ENCODE peak calls at places on chromosome 22, in six cellular contexts. One of them, this sample, is unnamed.

GRCh38 chr22:50674606-50675552 is 2.3 kb downstream of the SHANK3 start:
- DNase-seq in ovary: no peak
- DNase-seq in endothelial cell of umbilical vein: no peak
- DNase-seq in breast epithelium: peak
- DNase-seq in GM12891: no peak
- DNase-seq in A549: no peak
- DNase-seq in this sample: no peak

GRCh38 chr22:26658161-26658560 is 773 bp downstream of the MIAT start:
- DNase-seq in ovary: no peak
- DNase-seq in endothelial cell of umbilical vein: no peak
- DNase-seq in breast epithelium: no peak
- DNase-seq in GM12891: no peak
- DNase-seq in A549: no peak
- DNase-seq in this sample: peak

GRCh38 chr22:48433647-48434046 is 1394.0 kb downstream of the BRD1 start:
- DNase-seq in ovary: no peak
- DNase-seq in endothelial cell of umbilical vein: no peak
- DNase-seq in breast epithelium: peak
- DNase-seq in GM12891: no peak
- DNase-seq in A549: no peak
- DNase-seq in this sample: no peak

GRCh38 chr22:21762712-21763581 is 27.4 kb upstream of the YPEL1 start:
- DNase-seq in ovary: no peak
- DNase-seq in endothelial cell of umbilical vein: no peak
- DNase-seq in breast epithelium: no peak
- DNase-seq in GM12891: no peak
- DNase-seq in A549: no peak
- DNase-seq in this sample: no peak

GRCh38 chr22:49052023-49052538 is 775.6 kb downstream of the BRD1 start:
- DNase-seq in ovary: no peak
- DNase-seq in endothelial cell of umbilical vein: no peak
- DNase-seq in breast epithelium: no peak
- DNase-seq in GM12891: no peak
- DNase-seq in A549: no peak
- DNase-seq in this sample: no peak

GRCh38 chr22:23767673-23768548 is at the start of gene CHCHD10:
- DNase-seq in ovary: peak
- DNase-seq in endothelial cell of umbilical vein: peak
- DNase-seq in breast epithelium: peak
- DNase-seq in GM12891: peak
- DNase-seq in A549: peak
- DNase-seq in this sample: peak

GRCh38 chr22:28905433-28905832 is 22.1 kb downstream of the ZNRF3 start:
- DNase-seq in ovary: no peak
- DNase-seq in endothelial cell of umbilical vein: no peak
- DNase-seq in breast epithelium: no peak
- DNase-seq in GM12891: no peak
- DNase-seq in A549: no peak
- DNase-seq in this sample: no peak

GRCh38 chr22:24060375-24060788 is 49.3 kb downstream of the CABIN1 start:
- DNase-seq in ovary: peak
- DNase-seq in endothelial cell of umbilical vein: peak
- DNase-seq in breast epithelium: no peak
- DNase-seq in GM12891: no peak
- DNase-seq in A549: no peak
- DNase-seq in this sample: no peak

GRCh38 chr22:40819741-40820140 is 595 bp upstream of the SLC25A17 start:
- DNase-seq in ovary: no peak
- DNase-seq in endothelial cell of umbilical vein: no peak
- DNase-seq in breast epithelium: no peak
- DNase-seq in GM12891: no peak
- DNase-seq in A549: no peak
- DNase-seq in this sample: peak

GRCh38 chr22:50506611-50507420 is 686 bp downstream of the LMF2 start:
- DNase-seq in ovary: no peak
- DNase-seq in endothelial cell of umbilical vein: no peak
- DNase-seq in breast epithelium: no peak
- DNase-seq in GM12891: no peak
- DNase-seq in A549: no peak
- DNase-seq in this sample: peak

GRCh38 chr22:32079110-32080089 is 36.3 kb downstream of the SLC5A1 start:
- DNase-seq in ovary: no peak
- DNase-seq in endothelial cell of umbilical vein: peak
- DNase-seq in breast epithelium: no peak
- DNase-seq in GM12891: no peak
- DNase-seq in A549: peak
- DNase-seq in this sample: no peak

GRCh38 chr22:26565889-26566288 is 24.0 kb downstream of the TPST2 start:
- DNase-seq in ovary: no peak
- DNase-seq in endothelial cell of umbilical vein: no peak
- DNase-seq in breast epithelium: no peak
- DNase-seq in GM12891: no peak
- DNase-seq in A549: no peak
- DNase-seq in this sample: no peak

GRCh38 chr22:24434472-24435322 is 7.3 kb downstream of the ADORA2A start:
- DNase-seq in ovary: no peak
- DNase-seq in endothelial cell of umbilical vein: no peak
- DNase-seq in breast epithelium: no peak
- DNase-seq in GM12891: peak
- DNase-seq in A549: no peak
- DNase-seq in this sample: peak

GRCh38 chr22:21666786-21667185 is 974 bp downstream of the PPIL2 start:
- DNase-seq in ovary: no peak
- DNase-seq in endothelial cell of umbilical vein: no peak
- DNase-seq in breast epithelium: no peak
- DNase-seq in GM12891: no peak
- DNase-seq in A549: no peak
- DNase-seq in this sample: no peak

GRCh38 chr22:30421695-30422480 is 3.7 kb upstream of the MTFP1 start:
- DNase-seq in ovary: no peak
- DNase-seq in endothelial cell of umbilical vein: peak
- DNase-seq in breast epithelium: no peak
- DNase-seq in GM12891: no peak
- DNase-seq in A549: no peak
- DNase-seq in this sample: peak

GRCh38 chr22:31952459-31952858 is 8.1 kb downstream of the YWHAH start:
- DNase-seq in ovary: no peak
- DNase-seq in endothelial cell of umbilical vein: peak
- DNase-seq in breast epithelium: no peak
- DNase-seq in GM12891: no peak
- DNase-seq in A549: peak
- DNase-seq in this sample: peak

GRCh38 chr22:44147821-44148574 is 32.7 kb upstream of the PARVG start:
- DNase-seq in ovary: no peak
- DNase-seq in endothelial cell of umbilical vein: no peak
- DNase-seq in breast epithelium: no peak
- DNase-seq in GM12891: no peak
- DNase-seq in A549: no peak
- DNase-seq in this sample: no peak

GRCh38 chr22:44154431-44154942 is 26.2 kb upstream of the PARVG start:
- DNase-seq in ovary: no peak
- DNase-seq in endothelial cell of umbilical vein: no peak
- DNase-seq in breast epithelium: no peak
- DNase-seq in GM12891: no peak
- DNase-seq in A549: no peak
- DNase-seq in this sample: no peak

GRCh38 chr22:44153705-44154104 is 27.0 kb upstream of the PARVG start:
- DNase-seq in ovary: no peak
- DNase-seq in endothelial cell of umbilical vein: no peak
- DNase-seq in breast epithelium: no peak
- DNase-seq in GM12891: no peak
- DNase-seq in A549: no peak
- DNase-seq in this sample: no peak

GRCh38 chr22:44155115-44155514 is 25.6 kb upstream of the PARVG start:
- DNase-seq in ovary: no peak
- DNase-seq in endothelial cell of umbilical vein: no peak
- DNase-seq in breast epithelium: no peak
- DNase-seq in GM12891: no peak
- DNase-seq in A549: no peak
- DNase-seq in this sample: no peak

GRCh38 chr22:44151661-44152060 is 29.1 kb upstream of the PARVG start:
- DNase-seq in ovary: peak
- DNase-seq in endothelial cell of umbilical vein: no peak
- DNase-seq in breast epithelium: no peak
- DNase-seq in GM12891: no peak
- DNase-seq in A549: no peak
- DNase-seq in this sample: no peak
- TF ChIP-seq POLR2A in ovary: no peak
- TF ChIP-seq POLR2A in endothelial cell of umbilical vein: no peak
- TF ChIP-seq POLR2A in breast epithelium: no peak
- TF ChIP-seq POLR2A in GM12891: no peak
- TF ChIP-seq POLR2A in A549: no peak
- TF ChIP-seq POLR2A in this sample: no peak

DNA sequence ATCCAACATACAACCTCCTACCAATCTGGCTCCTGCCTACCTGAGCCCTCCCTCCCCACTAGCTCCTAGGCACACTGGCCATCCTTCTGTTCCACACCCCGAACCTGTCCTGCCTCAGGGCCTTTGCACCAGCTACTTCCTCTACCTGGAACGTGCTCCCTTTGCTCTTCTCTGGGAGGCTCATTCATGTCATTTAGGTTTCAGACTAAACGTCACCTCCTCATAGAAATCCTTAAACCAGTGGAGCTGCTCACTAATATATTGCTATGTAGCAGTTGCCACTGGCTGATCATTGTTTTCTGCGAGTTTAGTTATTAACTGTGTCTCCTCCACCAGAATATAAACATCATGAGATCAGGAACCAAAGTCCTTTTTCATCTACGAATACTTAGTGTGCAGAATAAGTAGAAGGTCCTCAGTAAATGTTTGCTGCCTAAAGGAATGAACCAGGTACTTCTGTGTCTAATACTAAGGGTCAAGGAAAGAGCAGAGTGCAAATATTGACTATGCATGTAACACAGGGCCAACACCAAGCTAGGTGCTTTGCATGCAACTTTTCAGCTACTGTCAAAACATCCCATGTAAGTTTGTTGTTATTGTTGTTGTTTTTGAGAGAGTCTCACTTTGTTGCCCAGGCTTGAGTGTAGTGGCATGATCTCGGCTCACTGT is 277.6 kb upstream of the SYN3 start:
- DNase-seq in ovary: no peak
- DNase-seq in endothelial cell of umbilical vein: no peak
- DNase-seq in breast epithelium: no peak
- DNase-seq in GM12891: no peak
- DNase-seq in A549: no peak
- DNase-seq in this sample: no peak
- TF ChIP-seq POLR2A in ovary: no peak
- TF ChIP-seq POLR2A in endothelial cell of umbilical vein: no peak
- TF ChIP-seq POLR2A in breast epithelium: no peak
- TF ChIP-seq POLR2A in GM12891: no peak
- TF ChIP-seq POLR2A in A549: no peak
- TF ChIP-seq POLR2A in this sample: no peak

DNA sequence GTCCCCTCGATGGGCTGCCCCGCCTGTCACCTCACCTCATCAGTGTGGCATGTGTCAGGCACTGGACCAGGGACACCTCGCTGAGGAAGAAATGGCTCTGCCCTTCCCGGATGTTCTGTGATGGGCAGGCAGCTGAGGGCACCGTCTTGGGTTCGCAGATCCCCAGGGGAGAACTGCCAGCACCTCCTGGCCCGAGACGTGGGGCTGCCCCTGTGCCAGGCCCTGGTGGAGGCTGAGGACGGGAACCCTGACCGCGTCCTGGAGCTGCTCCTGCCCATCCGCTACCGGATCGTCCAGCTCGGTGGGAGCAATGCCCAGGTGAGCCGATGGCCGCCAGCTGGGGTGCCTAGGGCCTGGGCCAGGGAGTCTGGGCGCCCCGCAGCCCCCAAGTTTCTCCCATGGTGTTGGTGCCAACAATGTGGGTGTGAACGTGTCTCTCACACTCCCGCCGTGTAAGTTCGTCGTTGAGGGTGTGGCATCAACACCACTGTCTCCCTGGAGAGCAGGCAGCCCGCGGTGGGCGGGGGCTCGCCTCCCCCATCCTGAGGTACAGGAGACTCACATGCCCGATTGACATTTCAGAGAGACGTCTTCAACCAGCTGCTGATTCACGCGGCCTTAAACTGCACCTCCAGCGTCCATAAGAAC is 7.3 kb upstream of the GTSE1 start:
- DNase-seq in ovary: no peak
- DNase-seq in endothelial cell of umbilical vein: no peak
- DNase-seq in breast epithelium: no peak
- DNase-seq in GM12891: no peak
- DNase-seq in A549: no peak
- DNase-seq in this sample: no peak
- TF ChIP-seq POLR2A in ovary: no peak
- TF ChIP-seq POLR2A in endothelial cell of umbilical vein: no peak
- TF ChIP-seq POLR2A in breast epithelium: no peak
- TF ChIP-seq POLR2A in GM12891: no peak
- TF ChIP-seq POLR2A in A549: no peak
- TF ChIP-seq POLR2A in this sample: no peak

DNA sequence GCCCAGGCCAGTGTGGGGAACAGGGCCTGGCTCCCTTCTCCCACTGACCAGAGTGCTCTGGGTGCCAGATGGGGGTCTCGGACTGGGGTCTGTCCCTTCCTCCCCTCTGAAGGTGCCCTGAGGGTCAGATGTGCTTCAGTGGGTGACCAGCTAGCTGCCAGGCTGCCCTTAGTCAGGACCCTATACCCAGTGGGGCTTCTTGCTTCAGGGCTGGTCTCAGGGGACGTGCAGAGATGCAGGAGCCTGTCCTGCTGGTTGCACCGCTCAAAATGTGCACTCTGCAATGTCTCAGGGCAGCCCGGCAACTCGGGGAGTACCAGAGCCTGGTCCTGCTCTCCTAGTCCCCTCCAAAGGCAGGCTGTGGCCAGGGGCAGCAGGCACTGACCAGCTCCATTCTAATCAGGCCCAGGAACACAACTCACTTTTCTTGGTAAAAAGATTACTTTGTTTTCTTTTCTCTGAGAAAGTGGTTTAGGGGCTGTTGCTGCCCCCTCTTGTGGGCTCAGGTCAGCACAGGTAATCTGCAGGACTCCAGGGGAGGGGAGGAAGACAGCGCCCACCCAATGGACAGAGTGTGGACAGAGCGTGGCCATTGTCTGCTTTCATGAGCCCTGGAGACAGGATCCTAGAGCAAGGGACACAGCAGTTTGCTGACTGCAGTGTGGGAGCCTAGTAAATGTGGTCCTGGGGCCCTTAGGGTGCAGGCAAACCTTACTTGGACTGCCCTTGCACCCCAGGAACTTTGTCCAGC is 80.9 kb downstream of the MED15 start:
- DNase-seq in ovary: no peak
- DNase-seq in endothelial cell of umbilical vein: no peak
- DNase-seq in breast epithelium: no peak
- DNase-seq in GM12891: no peak
- DNase-seq in A549: no peak
- DNase-seq in this sample: no peak
- TF ChIP-seq POLR2A in ovary: no peak
- TF ChIP-seq POLR2A in endothelial cell of umbilical vein: no peak
- TF ChIP-seq POLR2A in breast epithelium: no peak
- TF ChIP-seq POLR2A in GM12891: no peak
- TF ChIP-seq POLR2A in A549: no peak
- TF ChIP-seq POLR2A in this sample: no peak